ENCODE peak calls at places on chromosomes 2 and 18, in ten cellular contexts. V, Z, H, W, E, K, C, P, G and O are unnamed samples.

GRCh38 chr2:169119816-169120215 is 50.5 kb downstream of the DHRS9 start:
- DNase-seq in V (no peak), Z (no peak), H (no peak), W (no peak), E (no peak), K (no peak), C (no peak), P (no peak), G (no peak), O (no peak)

GRCh38 chr2:96574364-96574763 is 37.8 kb downstream of the ARID5A start:
- DNase-seq in V (no peak), Z (no peak), H (no peak), W (no peak), E (no peak), K (no peak), C (no peak), P (no peak), G (no peak), O (no peak)

GRCh38 chr2:236549165-236549564 is 20.5 kb upstream of the ACKR3 start:
- DNase-seq in V (no peak), Z (no peak), H (no peak), W (no peak), E (no peak), K (no peak), C (no peak), P (no peak), G (no peak), O (no peak)

GRCh38 chr2:54279385-54279784 is 23.4 kb upstream of the TSPYL6 start:
- DNase-seq in V (no peak), Z (no peak), H (no peak), W (no peak), E (no peak), K (no peak), C (no peak), P (no peak), G (no peak), O (no peak)

GRCh38 chr2:233338046-233338445 is 16.2 kb upstream of the DGKD start:
- DNase-seq in V (no peak), Z (no peak), H (no peak), W (no peak), E (no peak), K (no peak), C (no peak), P (no peak), G (no peak), O (no peak)

GRCh38 chr2:58131191-58132011 is 84.8 kb downstream of the VRK2 start:
- DNase-seq in V (no peak), Z (no peak), H (peak), W (no peak), E (peak), K (no peak), C (peak), P (no peak), G (no peak), O (no peak)

GRCh38 chr18:23812566-23813440 is 123.5 kb downstream of the LAMA3 start:
- DNase-seq in V (peak), Z (no peak), H (peak), W (no peak), E (no peak), K (no peak), C (peak), P (no peak), G (peak), O (no peak)

GRCh38 chr2:121044412-121044811 is 240.6 kb downstream of the TFCP2L1 start:
- DNase-seq in V (no peak), Z (no peak), H (no peak), W (no peak), E (no peak), K (no peak), C (no peak), P (no peak), G (no peak), O (no peak)

GRCh38 chr2:98917031-98917459 is 19.0 kb downstream of the CRACDL start:
- DNase-seq in V (no peak), Z (no peak), H (peak), W (no peak), E (peak), K (no peak), C (peak), P (no peak), G (no peak), O (peak)